ENCODE peak calls at places on chromosome 15, in four cellular contexts. F, H, V and S are unnamed samples.

GRCh38 chr15:98689431-98689861 is 41.1 kb downstream of the IGF1R start:
- DNase-seq in F (no peak), H (no peak), V (no peak), S (no peak)

GRCh38 chr15:91136386-91136923 is 36.4 kb downstream of the SV2B start:
- DNase-seq in F (no peak), H (no peak), V (no peak), S (no peak)

GRCh38 chr15:96333194-96334016 is 2.9 kb downstream of the NR2F2 start:
- DNase-seq in F (no peak), H (no peak), V (no peak), S (no peak)

GRCh38 chr15:74750759-74751158 is 2.1 kb downstream of the CYP1A2 start:
- DNase-seq in F (no peak), H (no peak), V (no peak), S (no peak)

GRCh38 chr15:76840830-76841460 is 64.2 kb downstream of the SCAPER start:
- DNase-seq in F (peak; percentile 11), H (no peak), V (peak; percentile 34), S (no peak)

GRCh38 chr15:75687486-75688277 is 25.0 kb downstream of the CSPG4 start:
- DNase-seq in F (no peak), H (no peak), V (no peak), S (no peak)

GRCh38 chr15:64430000-64430735 is 30.2 kb upstream of the ZNF609 start:
- DNase-seq in F (no peak), H (peak; percentile 34), V (peak; percentile 31), S (no peak)

GRCh38 chr15:101657968-101658784 is 6.0 kb upstream of the TM2D3 start:
- DNase-seq in F (no peak), H (no peak), V (no peak), S (no peak)

GRCh38 chr15:78000089-78000926 is 77.2 kb downstream of the TBC1D2B start:
- DNase-seq in F (peak; percentile 61), H (no peak), V (peak; percentile 75), S (no peak)

GRCh38 chr15:80401471-80401870 is 2.7 kb upstream of the ARNT2 start:
- DNase-seq in F (no peak), H (no peak), V (no peak), S (peak; percentile 95)

GRCh38 chr15:29873942-29874341 is 51.7 kb upstream of the TJP1 start:
- DNase-seq in F (no peak), H (no peak), V (no peak), S (no peak)

GRCh38 chr15:64930019-64930652 is 18.4 kb downstream of the ANKDD1A start:
- DNase-seq in F (no peak), H (no peak), V (peak; percentile 91), S (no peak)

GRCh38 chr15:58285921-58286278 is 145.9 kb upstream of the LIPC start:
- DNase-seq in F (no peak), H (no peak), V (no peak), S (no peak)

GRCh38 chr15:93152264-93152884 is 63.4 kb upstream of the RGMA start:
- DNase-seq in F (no peak), H (no peak), V (no peak), S (no peak)

GRCh38 chr15:63388511-63388910 is 6.9 kb upstream of the CA12 start:
- DNase-seq in F (no peak), H (no peak), V (no peak), S (no peak)

GRCh38 chr15:45573961-45574629 is 13.1 kb upstream of the BLOC1S6 start:
- DNase-seq in F (peak; percentile 61), H (no peak), V (no peak), S (no peak)

GRCh38 chr15:90249123-90249863 is at the start of gene TTLL13:
- DNase-seq in F (peak; percentile 98), H (peak; percentile 28), V (peak; percentile 73), S (peak; percentile 25)

GRCh38 chr15:85691350-85692240 is 103.1 kb downstream of the KLHL25 start:
- DNase-seq in F (no peak), H (no peak), V (peak; percentile 93), S (no peak)

GRCh38 chr15:77059761-77060345 is 11.1 kb downstream of the TSPAN3 start:
- DNase-seq in F (no peak), H (no peak), V (peak; percentile 59), S (no peak)